ENCODE peak calls at places on chromosomes 4 and X, in eight cellular contexts. B is type B pancreatic cell, Z is AG10803, Q is bronchial epithelial cell, T is uterus, D is mammary epithelial cell, R is fibroblast of mammary gland, F is astrocyte of the spinal cord. W is an unnamed sample.

GRCh38 chr4:534101-534575 is 35.1 kb downstream of the PIGG start:
- DNase-seq in F (no peak), Q (no peak), R (no peak), D (no peak), B (no peak), T (no peak), Z (no peak), W (no peak)

GRCh38 chrX:4708970-4709760 is 995.7 kb upstream of the PRKX start:
- DNase-seq in B (no peak), R (no peak), Z (no peak), F (no peak), Q (peak), T (no peak), D (no peak), W (no peak)

GRCh38 chr4:141636771-141637460 is 533 bp downstream of the IL15 start:
- DNase-seq in D (peak), F (peak), T (peak), B (no peak), Q (peak), Z (peak), R (peak), W (no peak)

GRCh38 chrX:34503119-34503518 is 154.0 kb downstream of the TMEM47 start:
- DNase-seq in Z (no peak), R (no peak), T (no peak), Q (no peak), F (no peak), B (no peak), D (no peak), W (no peak)

GRCh38 chrX:13864264-13864663 is 47.4 kb upstream of the GPM6B start:
- DNase-seq in Z (no peak), R (peak), Q (no peak), D (peak), F (peak), T (no peak), B (no peak), W (no peak)

GRCh38 chrX:72180539-72180938 is 1.0 kb upstream of the PIN4 start:
- DNase-seq in D (no peak), Z (no peak), F (no peak), T (no peak), R (no peak), Q (no peak), B (no peak), W (no peak)

GRCh38 chrX:123731258-123731986 is 1.4 kb downstream of the THOC2 start:
- DNase-seq in B (no peak), D (no peak), T (no peak), R (peak), F (peak), Q (peak), Z (no peak), W (no peak)

GRCh38 chr4:98771959-98772619 is 113.7 kb upstream of the TSPAN5 start:
- DNase-seq in T (no peak), D (no peak), R (no peak), B (no peak), Q (no peak), F (no peak), Z (no peak), W (no peak)

GRCh38 chr4:110609044-110609750 is 13.7 kb downstream of the PITX2 start:
- DNase-seq in T (no peak), D (no peak), Z (no peak), F (no peak), R (no peak), Q (no peak), B (no peak), W (no peak)

GRCh38 chr4:3037957-3038451 is 36.3 kb downstream of the HTT-AS start:
- DNase-seq in B (no peak), T (peak), Z (no peak), R (no peak), Q (no peak), F (no peak), D (no peak), W (no peak)

GRCh38 chrX:77493677-77494553 is 46.7 kb downstream of the FGF16 start:
- DNase-seq in Q (peak), R (peak), F (peak), B (no peak), T (no peak), D (peak), Z (peak), W (peak)

GRCh38 chr4:42673084-42673429 is 16.2 kb upstream of the ATP8A1 start:
- DNase-seq in Z (peak), D (peak), R (peak), B (no peak), Q (peak), F (peak), T (no peak), W (no peak)

DNA sequence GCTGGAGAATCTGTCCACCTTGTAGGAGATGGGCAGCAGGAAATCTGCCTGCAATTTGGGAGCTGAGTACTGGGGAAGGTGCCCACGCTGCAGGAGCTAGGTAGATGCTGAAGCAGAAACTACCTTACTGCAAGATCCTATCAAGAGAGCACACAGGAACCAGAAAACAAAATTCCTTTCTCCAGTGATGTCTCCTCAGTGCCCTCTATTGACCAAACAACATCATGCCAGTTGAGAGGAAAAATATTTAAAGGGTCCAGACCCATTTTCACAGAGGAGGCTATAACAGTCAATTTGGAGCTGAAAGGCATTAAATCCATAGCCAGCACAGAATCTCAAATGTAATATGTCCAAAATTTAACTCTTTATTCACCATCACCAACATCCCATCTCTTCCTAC is 406.8 kb downstream of the SLITRK2 start:
- DNase-seq in T (no peak), R (no peak), Z (no peak), D (no peak), F (no peak), B (no peak), Q (no peak), W (no peak)
- TF ChIP-seq CTCF in T (no peak), R (no peak), Z (no peak), D (peak), F (no peak), B (peak), Q (no peak), W (no peak)

GRCh38 chr4:17164656-17165055 is 266.2 kb upstream of the LDB2 start:
- DNase-seq in Z (no peak), F (peak), B (no peak), R (peak), D (no peak), Q (no peak), T (no peak), W (no peak)

GRCh38 chr4:17163156-17163555 is 264.7 kb upstream of the LDB2 start:
- DNase-seq in T (no peak), Z (no peak), D (no peak), Q (no peak), B (no peak), R (no peak), F (no peak), W (no peak)

GRCh38 chr4:17168571-17168970 is 270.1 kb upstream of the LDB2 start:
- DNase-seq in T (peak), D (no peak), R (peak), Z (peak), Q (no peak), B (no peak), F (peak), W (no peak)

GRCh38 chr4:17166954-17167353 is 268.5 kb upstream of the LDB2 start:
- DNase-seq in Q (no peak), R (peak), B (no peak), D (no peak), Z (no peak), F (peak), T (peak), W (no peak)

GRCh38 chr4:17165256-17165655 is 266.8 kb upstream of the LDB2 start:
- DNase-seq in R (peak), T (no peak), F (no peak), Z (peak), B (no peak), Q (no peak), D (no peak), W (no peak)
- TF ChIP-seq CTCF in R (no peak), T (no peak), F (no peak), Z (no peak), B (no peak), Q (no peak), D (no peak), W (no peak)

GRCh38 chr4:168995537-168996295 is 14.3 kb downstream of the CBR4 start:
- DNase-seq in B (no peak), F (peak), Z (peak), R (peak), D (peak), T (no peak), Q (peak), W (no peak)
- TF ChIP-seq CTCF in B (peak), F (peak), Z (peak), R (peak), D (no peak), T (peak), Q (no peak), W (no peak)

DNA sequence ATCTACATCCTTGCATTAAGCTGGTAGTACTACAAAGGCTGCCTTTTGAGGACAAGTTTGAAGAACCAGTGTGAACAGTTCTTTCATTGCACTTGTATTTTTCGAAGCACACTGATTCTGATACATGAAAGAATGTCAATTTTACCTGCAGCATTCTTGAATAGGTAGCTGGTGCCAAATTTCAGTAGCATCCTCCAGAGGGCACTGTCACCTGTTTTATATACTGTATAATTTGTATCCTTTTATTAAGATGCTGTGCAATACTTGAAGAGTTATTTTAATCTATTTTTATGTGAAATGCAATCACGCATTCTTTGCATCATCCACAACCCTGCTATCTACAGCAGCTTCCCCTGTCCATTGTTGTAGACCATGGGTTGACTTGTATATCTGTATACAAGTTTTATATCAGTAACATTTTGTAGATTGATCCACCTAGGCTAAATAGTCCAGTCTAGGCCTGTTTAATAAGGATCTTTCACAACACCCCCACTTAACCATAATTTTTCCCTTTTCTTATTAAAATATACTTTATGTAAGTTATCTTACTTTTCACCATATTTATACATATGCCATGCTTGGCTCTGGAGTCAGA is 325.7 kb downstream of the PCDH7 start:
- DNase-seq in F (peak), B (no peak), Z (no peak), R (peak), D (peak), T (no peak), Q (peak), W (no peak)
- TF ChIP-seq CTCF in F (peak), B (peak), Z (no peak), R (peak), D (peak), T (no peak), Q (peak), W (peak)

GRCh38 chrX:52359614-52360232 is 9.1 kb upstream of the XAGE2 start:
- DNase-seq in Q (no peak), R (peak), F (no peak), Z (peak), D (no peak), T (no peak), B (no peak), W (no peak)

GRCh38 chrX:52368368-52369055 is at the start of gene XAGE2:
- DNase-seq in Z (no peak), Q (no peak), T (no peak), B (no peak), R (no peak), F (no peak), D (no peak), W (no peak)

GRCh38 chrX:52363247-52363883 is 5.5 kb upstream of the XAGE2 start:
- DNase-seq in R (peak), Q (no peak), F (no peak), T (no peak), B (no peak), D (no peak), Z (no peak), W (no peak)
- TF ChIP-seq CTCF in R (peak), Q (no peak), F (no peak), T (no peak), B (no peak), D (peak), Z (peak), W (no peak)

GRCh38 chrX:129013574-129013973 is 509.7 kb downstream of the SMARCA1 start:
- DNase-seq in F (no peak), R (no peak), B (no peak), Z (no peak), T (no peak), Q (no peak), D (no peak), W (no peak)
- TF ChIP-seq CTCF in F (no peak), R (no peak), B (no peak), Z (no peak), T (no peak), Q (no peak), D (no peak), W (no peak)

W was measured in mesothelial cell of epicardium.